ENCODE peak calls at places on chromosomes 16 and 17, in seven cellular contexts. I is CD8-positive, alpha-beta T cell; L is left ventricle myocardium inferior; C is naive thymus-derived CD4-positive, alpha-beta T cell; R is neural progenitor cell; E is neuronal stem cell; O is osteoblast. N is an unnamed sample. For H3K4me1, the result is how much of the 10 kb centered on the place peaks cover.

GRCh38 chr16:80707686-80708085 is 96.7 kb downstream of the CDYL2 start:
- DNase-seq in I (no peak), R (no peak), L (no peak), E (no peak), C (no peak), O (no peak), N (no peak)

GRCh38 chr17:63151981-63152523 is 186.0 kb downstream of the TANC2 start:
- DNase-seq in C (no peak), O (no peak), E (peak), I (no peak), L (no peak), R (peak), N (no peak)

GRCh38 chr16:28923652-28924398 is 1.2 kb downstream of the RABEP2 start:
- DNase-seq in O (peak), I (no peak), R (no peak), C (no peak), L (no peak), E (no peak), N (no peak)

GRCh38 chr17:21304091-21304490 is 19.6 kb downstream of the MAP2K3 start:
- DNase-seq in I (no peak), C (no peak), L (peak), E (no peak), R (no peak), O (peak), N (peak)

GRCh38 chr16:73228649-73229048 is 180.7 kb upstream of the ZFHX3 start:
- DNase-seq in E (no peak), O (no peak), L (no peak), R (no peak), I (no peak), C (no peak), N (no peak)

GRCh38 chr17:45046536-45047125 is 4.8 kb downstream of the DCAKD start:
- DNase-seq in C (no peak), R (no peak), E (no peak), O (peak), L (no peak), I (no peak), N (no peak)

GRCh38 chr17:65175952-65176351 is 38.8 kb downstream of the RGS9 start:
- DNase-seq in C (no peak), L (no peak), O (no peak), I (no peak), R (no peak), E (no peak), N (no peak)

GRCh38 chr17:40021471-40021961 is 6.3 kb downstream of the CSF3 start:
- DNase-seq in O (peak), L (no peak), I (no peak), C (no peak), E (no peak), R (no peak), N (no peak)

GRCh38 chr16:70470927-70471341 is 16.5 kb downstream of the FCSK start:
- DNase-seq in C (no peak), I (no peak), R (peak), E (peak), L (peak), O (peak), N (no peak)

GRCh38 chr16:51407921-51408320 is 256.9 kb upstream of the SALL1 start:
- DNase-seq in O (no peak), C (no peak), L (no peak), I (no peak), R (no peak), E (no peak), N (no peak)

GRCh38 chr17:7903154-7904103 is 12.7 kb downstream of the RNF227 start:
- DNase-seq in I (no peak), R (peak), O (no peak), C (no peak), E (no peak), L (no peak), N (no peak)

GRCh38 chr17:63772801-63773271 is 561 bp downstream of the CCDC47 start:
- DNase-seq in C (no peak), R (peak), L (no peak), O (peak), I (no peak), E (no peak), N (peak)

GRCh38 chr17:69154267-69154666 is 12.6 kb upstream of the ABCA6 start:
- DNase-seq in L (no peak), O (no peak), I (no peak), E (no peak), C (no peak), R (no peak), N (no peak)

GRCh38 chr17:4507361-4508111 is 8.9 kb downstream of the SPNS2 start:
- DNase-seq in R (no peak), E (no peak), I (no peak), O (no peak), L (no peak), C (no peak), N (no peak)
- H3K4me1 ChIP-seq in R (under half), E (under half), I (under half), O (under half), L (half or more), C (under half), N (under half)

DNA sequence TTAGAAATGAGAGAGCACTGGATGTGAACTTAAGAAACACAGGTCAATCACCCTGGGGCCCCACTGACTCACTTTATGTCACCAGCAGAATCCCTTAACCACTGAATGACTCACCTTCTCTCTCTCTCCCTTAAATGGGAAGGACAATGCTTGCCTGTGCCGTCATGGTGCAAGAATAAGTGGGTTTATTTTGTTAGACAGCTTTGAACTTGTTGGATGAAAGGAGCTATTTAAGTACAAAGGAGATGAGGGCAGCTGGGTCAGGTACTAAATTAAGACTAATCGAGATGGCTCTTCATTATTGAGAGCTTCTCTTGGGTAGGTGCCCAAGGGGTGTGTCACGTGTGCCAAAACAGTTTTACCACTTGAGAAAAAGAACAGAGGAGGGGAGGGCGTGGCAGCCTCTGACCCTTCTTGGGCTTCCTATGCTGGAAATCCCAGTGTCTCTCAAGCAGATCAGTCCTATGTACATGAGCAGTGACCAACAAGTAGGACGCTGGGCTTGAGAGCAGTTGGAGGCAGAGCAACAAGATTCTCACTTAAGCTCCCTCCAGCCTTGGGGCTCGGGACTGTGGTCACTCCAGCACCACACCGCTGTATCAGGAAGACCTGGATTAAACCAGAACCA is 6.7 kb upstream of the KRT31 start:
- DNase-seq in L (no peak), I (no peak), R (no peak), E (no peak), O (peak), C (no peak), N (no peak)
- H3K27ac ChIP-seq in L (no peak), I (no peak), R (no peak), E (no peak), O (peak), C (no peak), N (no peak)

DNA sequence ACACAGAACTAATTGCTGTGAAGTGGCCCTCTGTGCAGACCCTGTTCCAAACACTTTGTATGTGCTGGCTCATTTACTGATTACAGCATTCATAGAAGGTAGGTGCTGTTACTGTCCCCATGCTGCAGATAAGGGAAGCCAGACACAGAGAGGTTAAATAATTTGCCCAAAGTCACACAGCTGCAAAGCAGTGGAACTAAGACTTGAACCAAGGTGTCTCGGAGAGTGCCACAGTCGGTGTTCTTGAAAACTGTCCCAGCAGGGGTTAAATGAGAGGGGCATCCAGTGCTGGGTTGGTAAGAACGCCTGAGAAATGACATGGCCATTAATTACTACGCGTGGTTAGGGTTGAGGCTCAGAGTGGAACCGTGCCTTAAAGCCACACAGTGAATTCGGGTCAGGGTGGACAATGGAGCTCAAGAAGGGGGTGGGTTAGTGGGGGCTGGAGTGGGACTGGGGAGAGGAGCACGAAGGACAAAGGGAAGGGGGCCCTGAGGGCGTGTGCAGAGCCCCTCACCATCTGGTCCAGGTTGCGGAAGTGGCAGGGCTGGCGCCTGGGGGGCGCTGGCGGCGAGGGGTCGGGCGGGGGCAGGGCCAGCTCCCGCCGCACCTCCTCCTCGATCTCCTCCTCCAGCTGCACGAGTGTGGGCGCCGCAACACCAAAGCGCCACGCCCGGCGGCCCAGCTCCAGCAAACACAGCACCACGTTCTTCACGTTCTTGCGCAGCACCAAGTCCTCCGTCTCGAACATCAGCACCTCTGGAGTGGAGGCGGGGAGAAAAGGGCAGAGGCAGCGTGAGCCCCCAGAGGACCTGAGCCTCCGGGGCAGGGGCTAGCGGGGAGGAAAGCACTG is 3.3 kb downstream of the GAS2L2 start:
- DNase-seq in R (peak), C (no peak), O (peak), E (no peak), L (no peak), I (no peak), N (no peak)
- H3K4me3 ChIP-seq in R (peak), C (no peak), O (no peak), E (peak), L (peak), I (no peak), N (no peak)

DNA sequence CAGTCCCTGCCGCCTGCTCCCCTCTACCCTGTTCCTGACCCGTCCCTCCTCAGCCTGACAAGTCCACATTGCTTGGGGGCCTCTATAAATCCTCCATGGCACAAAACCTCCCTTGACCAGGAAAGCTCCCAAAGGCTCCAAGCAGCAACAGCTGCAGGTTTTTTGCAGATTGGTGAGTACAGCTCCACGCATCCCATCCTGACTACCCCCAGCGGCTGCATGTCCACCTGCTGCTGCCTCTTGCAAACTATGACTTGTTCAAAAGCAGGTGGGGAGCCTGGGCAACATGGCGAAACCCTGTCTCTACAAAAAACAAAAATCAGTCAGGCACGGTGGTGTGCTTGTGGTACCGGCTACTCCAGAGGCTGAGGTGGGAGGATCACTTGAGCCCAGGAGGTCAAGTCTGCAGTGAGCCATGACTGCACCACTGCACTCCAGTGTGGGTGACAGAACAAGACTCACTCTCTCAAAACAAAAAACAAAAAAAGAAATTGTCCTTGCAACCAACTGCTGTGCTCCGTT is 122.8 kb downstream of the ANKRD11 start:
- DNase-seq in E (no peak), C (no peak), R (no peak), I (no peak), O (peak), L (no peak), N (no peak)
- H3K4me1 ChIP-seq in E (under half), C (under half), R (under half), I (half or more), O (under half), L (half or more), N (half or more)

DNA sequence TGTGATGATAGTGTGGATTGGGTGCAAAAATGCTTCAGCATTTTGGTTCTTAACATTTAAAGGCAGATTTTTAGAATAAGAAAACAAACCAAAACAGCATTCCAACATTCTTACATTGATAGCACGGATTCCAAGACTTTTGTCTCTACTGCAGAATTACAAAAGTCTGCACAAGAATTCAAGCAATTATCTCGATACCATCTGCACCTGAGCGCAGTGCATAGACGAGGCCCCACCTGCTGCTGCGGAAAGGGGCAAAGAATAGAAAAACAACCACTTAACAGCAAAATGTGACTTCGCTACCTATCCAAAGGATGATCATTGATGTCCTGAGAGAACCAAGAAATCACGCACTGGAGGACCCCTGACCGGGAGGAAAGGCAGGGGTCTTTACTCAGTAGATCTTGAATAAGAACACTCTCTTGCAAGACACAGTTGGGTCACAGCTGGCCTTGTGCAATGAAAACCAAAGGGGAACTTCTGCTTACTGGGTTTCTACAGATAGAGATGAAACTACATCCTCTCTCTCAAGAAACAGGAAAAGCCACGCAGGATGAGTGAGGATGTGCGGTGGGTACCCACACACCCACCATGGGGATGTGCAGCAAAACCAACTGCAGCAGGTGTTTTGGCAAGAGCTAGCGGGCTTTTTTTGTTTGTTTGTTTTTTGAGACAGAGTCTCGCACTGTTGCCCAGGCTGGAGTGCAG is 147.4 kb upstream of the RPH3AL start:
- DNase-seq in C (peak), L (no peak), I (peak), E (no peak), O (no peak), R (no peak), N (no peak)
- H3K27ac ChIP-seq in C (peak), L (no peak), I (no peak), E (no peak), O (no peak), R (no peak), N (no peak)